ENCODE peak calls at places on chromosomes 11 and 22, in four cellular contexts. M, K, B and I are unnamed samples.

GRCh38 chr22:49723478-49724029 is 104.1 kb downstream of the BRD1 start:
- DNase-seq in B (no peak), M (no peak), K (no peak), I (no peak)

GRCh38 chr11:68904458-68904847 is 762 bp downstream of the IGHMBP2 start:
- DNase-seq in M (no peak), K (no peak), B (no peak), I (peak)

GRCh38 chr11:18741783-18742182 is 15.8 kb upstream of the IGSF22 start:
- DNase-seq in K (no peak), M (no peak), B (no peak), I (no peak)

GRCh38 chr11:58900479-58901420 is 38.5 kb upstream of the GLYATL1 start:
- DNase-seq in B (no peak), M (peak), K (peak), I (peak)

GRCh38 chr11:47724041-47724729 is 9.0 kb upstream of the AGBL2 start:
- DNase-seq in B (no peak), M (peak), K (no peak), I (no peak)

GRCh38 chr11:17979770-17980371 is 33.0 kb downstream of the SERGEF start:
- DNase-seq in K (no peak), M (no peak), B (no peak), I (no peak)

GRCh38 chr22:33326540-33327295 is 268.5 kb upstream of the SYN3 start:
- DNase-seq in M (no peak), B (no peak), K (no peak), I (no peak)

GRCh38 chr11:131037873-131038272 is 121.6 kb upstream of the SNX19 start:
- DNase-seq in K (no peak), M (no peak), B (no peak), I (no peak)

GRCh38 chr11:15327786-15328231 is 213.1 kb downstream of the INSC start:
- DNase-seq in K (peak), B (no peak), M (peak), I (peak)

GRCh38 chr11:8086001-8086479 is 5.0 kb downstream of the TUB start:
- DNase-seq in M (no peak), K (no peak), B (no peak), I (no peak)

GRCh38 chr11:68329993-68330699 is 17.8 kb downstream of the LRP5 start:
- DNase-seq in M (no peak), K (no peak), B (no peak), I (no peak)

GRCh38 chr11:81869337-81870065 is 864.2 kb downstream of the FAM181B start:
- DNase-seq in B (no peak), M (no peak), K (no peak), I (no peak)

GRCh38 chr22:26592368-26593015 is 2.6 kb upstream of the TPST2 start:
- DNase-seq in B (no peak), M (no peak), K (no peak), I (no peak)